ENCODE peak calls at places on chromosome 17, in six cellular contexts. O is astrocyte of the spinal cord, T is HCT116, W is stomach, J is psoas muscle, I is Peyer's patch. S is an unnamed sample.

GRCh38 chr17:31394544-31394943 is 3.1 kb downstream of the RAB11FIP4 start:
- DNase-seq in O (peak), T (no peak), W (peak), J (peak), I (peak), S (no peak)

GRCh38 chr17:39739020-39739884 is 1.5 kb downstream of the GRB7 start:
- DNase-seq in O (no peak), T (peak), W (peak), J (no peak), I (peak), S (no peak)

GRCh38 chr17:78899361-78900260 is 3.4 kb downstream of the CEP295NL start:
- DNase-seq in O (no peak), T (no peak), W (no peak), J (no peak), I (no peak), S (no peak)

GRCh38 chr17:79779088-79779529 is 1.2 kb downstream of the CBX2 start:
- DNase-seq in O (no peak), T (no peak), W (no peak), J (no peak), I (no peak), S (no peak)

GRCh38 chr17:77208856-77209255 is 68.1 kb downstream of the SEC14L1 start:
- DNase-seq in O (no peak), T (no peak), W (no peak), J (no peak), I (no peak), S (no peak)

GRCh38 chr17:16820161-16820877 is 130.3 kb downstream of the CCDC144A start:
- DNase-seq in O (no peak), T (no peak), W (no peak), J (no peak), I (no peak), S (no peak)

GRCh38 chr17:57834146-57834741 is 15.6 kb downstream of the MRPS23 start:
- DNase-seq in O (peak), T (no peak), W (peak), J (peak), I (no peak), S (no peak)

GRCh38 chr17:39634384-39634871 is 2.5 kb upstream of the STARD3 start:
- DNase-seq in O (peak), T (no peak), W (no peak), J (no peak), I (no peak), S (no peak)

GRCh38 chr17:13157656-13158055 is 139.8 kb upstream of the ELAC2 start:
- DNase-seq in O (no peak), T (no peak), W (no peak), J (no peak), I (no peak), S (no peak)

DNA sequence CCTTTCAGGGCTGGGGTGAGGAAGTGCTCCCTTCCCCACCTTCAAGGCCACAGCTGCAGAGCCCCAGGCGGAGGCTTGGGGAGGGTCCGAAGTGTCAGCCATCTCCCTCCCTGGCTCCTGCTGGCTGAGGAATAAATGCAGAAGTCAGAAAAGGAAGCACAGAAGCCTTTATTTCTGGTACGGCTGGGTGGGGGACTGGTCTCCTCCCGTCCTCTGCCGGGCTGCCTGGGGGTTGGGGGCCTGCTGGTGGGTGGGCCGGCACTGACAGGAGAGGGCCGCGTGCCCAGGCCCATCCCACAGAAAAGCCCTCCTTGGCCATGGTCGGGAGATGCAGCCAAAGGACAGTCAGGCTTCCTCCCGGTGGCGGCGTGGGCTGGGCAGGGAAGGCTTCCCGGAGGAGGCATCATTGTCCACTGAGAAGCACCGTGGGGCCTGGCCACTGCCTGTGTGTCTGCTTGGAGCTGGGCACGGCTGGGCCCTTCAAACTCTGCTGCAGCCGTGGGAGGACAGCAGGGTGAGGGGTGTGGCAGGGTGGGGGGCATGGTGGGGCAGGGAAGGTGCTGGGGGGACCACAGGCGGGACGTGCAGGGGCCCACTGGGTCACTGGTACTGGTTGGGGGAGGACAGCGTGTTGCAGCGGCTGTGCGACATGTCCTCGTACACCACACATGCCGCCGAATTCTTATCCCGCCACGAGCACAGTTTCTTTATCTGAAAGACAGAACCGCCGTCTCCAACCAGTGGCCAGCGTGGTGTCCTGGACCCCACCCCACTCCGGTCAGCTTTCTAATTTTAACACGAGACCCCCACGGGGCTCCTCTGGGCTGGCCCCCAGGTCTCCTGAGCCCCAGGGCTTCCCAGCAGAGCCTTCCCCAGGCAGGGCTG is 2.4 kb downstream of the CD7 start:
- DNase-seq in O (no peak), T (no peak), W (no peak), J (no peak), I (no peak), S (no peak)
- H3K4me3 ChIP-seq in O (no peak), T (no peak), W (peak), J (no peak), I (peak), S (no peak)

GRCh38 chr17:2056221-2057129 is 1.6 kb downstream of the HIC1 start:
- DNase-seq in O (peak), T (no peak), W (no peak), J (peak), I (peak), S (no peak)

GRCh38 chr17:2053380-2054261 is 1.3 kb upstream of the HIC1 start:
- DNase-seq in O (peak), T (no peak), W (peak), J (peak), I (peak), S (no peak)

GRCh38 chr17:2054262-2054739 is 602 bp upstream of the HIC1 start:
- DNase-seq in O (peak), T (no peak), W (no peak), J (no peak), I (peak), S (no peak)

GRCh38 chr17:2055494-2056220 is 754 bp downstream of the HIC1 start:
- DNase-seq in O (peak), T (no peak), W (no peak), J (peak), I (peak), S (no peak)

GRCh38 chr17:2054740-2055493 is at the start of gene HIC1:
- DNase-seq in O (peak), T (no peak), W (peak), J (peak), I (peak), S (no peak)
- H3K4me3 ChIP-seq in O (peak), T (no peak), W (peak), J (peak), I (peak), S (peak)

DNA sequence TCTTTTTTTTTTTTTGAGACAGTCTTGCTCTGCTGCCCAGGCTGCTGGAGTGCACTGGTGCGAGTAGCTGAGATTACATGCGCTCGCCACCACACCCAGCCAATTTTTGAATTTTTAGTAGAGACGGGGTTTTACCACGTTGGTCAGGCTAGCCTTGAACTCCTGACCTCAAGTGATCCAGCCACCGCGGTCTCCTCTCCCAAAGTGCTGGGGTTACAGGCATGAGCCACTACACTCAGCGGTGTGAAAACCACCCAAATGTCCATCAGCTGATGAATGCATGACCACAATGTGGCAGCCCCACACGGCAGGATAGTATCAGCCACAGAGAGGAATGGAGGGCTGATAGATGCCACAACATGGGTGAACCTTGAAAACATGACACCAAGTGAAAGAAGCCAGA is 2.1 kb downstream of the P2RX5 start:
- DNase-seq in O (no peak), T (no peak), W (no peak), J (no peak), I (peak), S (peak)
- H3K4me3 ChIP-seq in O (no peak), T (no peak), W (no peak), J (no peak), I (no peak), S (peak)

GRCh38 chr17:47325176-47325575 is 1.4 kb downstream of the EFCAB13 start:
- DNase-seq in O (no peak), T (no peak), W (no peak), J (no peak), I (no peak), S (no peak)
- H3K4me3 ChIP-seq in O (no peak), T (no peak), W (no peak), J (no peak), I (no peak), S (peak)

GRCh38 chr17:61135782-61136181 is 263.9 kb upstream of the TBX2 start:
- DNase-seq in O (no peak), T (no peak), W (no peak), J (no peak), I (no peak), S (no peak)
- H3K4me3 ChIP-seq in O (no peak), T (no peak), W (no peak), J (peak), I (no peak), S (no peak)

S was measured in GM12864.